ENCODE peak calls at places on chromosome 19, in nine cellular contexts. H is heart right ventricle; F is stimulated activated CD8-positive, alpha-beta memory T cell treated with anti-CD3 and anti-CD28 coated beads, Interleukin-7, amount 100 ng/mL, for 48 hours; Z is stimulated activated naive CD4-positive, alpha-beta T cell treated with Interleukin-2 at 50 U/mL for 16 hours; E is NCI-H2107; G is NCI-H1417; P is NCI-H2029 treated with DMSO at 0.1 percent for 48 hours; L is T-helper 1 cell; B is AG08396. X is an unnamed sample.

GRCh38 chr19:34188388-34188787 is 16.1 kb downstream of the LSM14A start:
- DNase-seq in H (no peak), F (no peak), Z (no peak), E (no peak), G (no peak), P (no peak), L (no peak), B (no peak), X (no peak)

GRCh38 chr19:30498707-30499106 is 126.5 kb downstream of the ZNF536 start:
- DNase-seq in H (no peak), F (no peak), Z (no peak), E (no peak), G (no peak), P (no peak), L (no peak), B (no peak), X (no peak)

GRCh38 chr19:912181-913079 is 589 bp downstream of the R3HDM4 start:
- DNase-seq in H (no peak), F (no peak), Z (peak; percentile 15), E (no peak), G (no peak), P (no peak), L (peak; percentile 47), B (no peak), X (no peak)

GRCh38 chr19:8320564-8321066 is 560 bp downstream of the NDUFA7 start:
- DNase-seq in H (no peak), F (no peak), Z (no peak), E (no peak), G (no peak), P (no peak), L (no peak), B (no peak), X (no peak)

GRCh38 chr19:8307400-8307964 is 676 bp downstream of the CD320 start:
- DNase-seq in H (no peak), F (no peak), Z (no peak), E (no peak), G (no peak), P (no peak), L (no peak), B (no peak), X (no peak)

GRCh38 chr19:40165362-40165937 is 25.8 kb upstream of the MAP3K10 start:
- DNase-seq in H (peak; percentile 26), F (peak; percentile 53), Z (peak; percentile 23), E (no peak), G (no peak), P (no peak), L (peak; percentile 18), B (peak; percentile 68), X (no peak)

GRCh38 chr19:54179921-54180452 is 7.0 kb upstream of the TMC4 start:
- DNase-seq in H (no peak), F (no peak), Z (no peak), E (peak; percentile 44), G (peak; percentile 90), P (no peak), L (no peak), B (peak; percentile 60), X (peak; percentile 90)

GRCh38 chr19:5313307-5313706 is 27.3 kb downstream of the PTPRS start:
- DNase-seq in H (no peak), F (no peak), Z (no peak), E (no peak), G (peak; percentile 81), P (peak; percentile 31), L (no peak), B (no peak), X (peak; percentile 27)

GRCh38 chr19:32339988-32340874 is 5.2 kb upstream of the ZNF507 start:
- DNase-seq in H (peak; percentile 68), F (no peak), Z (peak; percentile 28), E (no peak), G (no peak), P (no peak), L (peak; percentile 8), B (peak; percentile 62), X (peak; percentile 7)

GRCh38 chr19:19315444-19315843 is 4.9 kb downstream of the SUGP1 start:
- DNase-seq in H (no peak), F (no peak), Z (no peak), E (no peak), G (no peak), P (no peak), L (no peak), B (no peak), X (no peak)